ENCODE peak calls at places on chromosomes 13 and 19, in five cellular contexts. I is transverse colon; X is thyroid gland; G is stimulated activated CD4-positive, alpha-beta T cell treated with anti-CD3 and anti-CD28 coated beads, Interleukin-1b, Interleukin-23, amount 100 ng/mL, for 4 hours; K is stimulated activated CD8-positive, alpha-beta memory T cell treated with anti-CD3 and anti-CD28 coated beads, Interleukin-4, amount 100 ng/mL, for 48 hours. L is an unnamed sample.

GRCh38 chr19:5037936-5038335 is 69.0 kb downstream of the KDM4B start:
- DNase-seq in I (no peak), X (no peak), G (no peak), K (no peak), L (no peak)

GRCh38 chr19:43984687-43985000 is 656 bp downstream of the ZNF155 start:
- DNase-seq in I (peak), X (peak), G (no peak), K (no peak), L (peak)

GRCh38 chr13:93861818-93862217 is 617.7 kb downstream of the DCT start:
- DNase-seq in I (no peak), X (no peak), G (no peak), K (no peak), L (no peak)

GRCh38 chr13:74135306-74136088 is 1.3 kb upstream of the KLF12 start:
- DNase-seq in I (peak), X (peak), G (peak), K (peak), L (peak)

GRCh38 chr19:54013866-54014265 is 22.4 kb downstream of the CACNG6 start:
- DNase-seq in I (no peak), X (no peak), G (no peak), K (no peak), L (no peak)

GRCh38 chr19:29004796-29005195 is 208.2 kb downstream of the UQCRFS1 start:
- DNase-seq in I (no peak), X (no peak), G (no peak), K (no peak), L (no peak)

GRCh38 chr19:4559569-4559968 is at the start of gene SEMA6B:
- DNase-seq in I (no peak), X (peak), G (no peak), K (no peak), L (no peak)

GRCh38 chr19:3061214-3062161 is 807 bp downstream of the TLE5 start:
- DNase-seq in I (peak), X (peak), G (peak), K (peak), L (peak)

GRCh38 chr19:38059897-38060296 is 152.9 kb downstream of the SIPA1L3 start:
- DNase-seq in I (no peak), X (peak), G (peak), K (peak), L (peak)

GRCh38 chr13:50128406-50129048 is 113.3 kb downstream of the KCNRG start:
- DNase-seq in I (no peak), X (no peak), G (no peak), K (peak), L (peak)

GRCh38 chr13:57739089-57739488 is 107.5 kb downstream of the PCDH17 start:
- DNase-seq in I (no peak), X (no peak), G (no peak), K (no peak), L (no peak)

GRCh38 chr13:48679941-48680630 is 26.4 kb downstream of the CYSLTR2 start:
- DNase-seq in I (no peak), X (no peak), G (no peak), K (no peak), L (no peak)

GRCh38 chr13:69882451-69882850 is 225.2 kb upstream of the ATXN8OS start:
- DNase-seq in I (no peak), X (no peak), G (no peak), K (no peak), L (no peak)

GRCh38 chr19:9306443-9306842 is 3.2 kb downstream of the ZNF699 start:
- DNase-seq in I (no peak), X (no peak), G (no peak), K (no peak), L (no peak)

GRCh38 chr19:4149518-4150288 is 3.7 kb upstream of the CREB3L3 start:
- DNase-seq in I (peak), X (peak), G (no peak), K (no peak), L (no peak)

GRCh38 chr19:38046254-38047047 is 139.4 kb downstream of the SIPA1L3 start:
- DNase-seq in I (peak), X (no peak), G (peak), K (no peak), L (no peak)

GRCh38 chr19:49788857-49789256 is 22.1 kb downstream of the AP2A1 start:
- DNase-seq in I (no peak), X (no peak), G (no peak), K (no peak), L (no peak)

GRCh38 chr19:18290250-18291018 is 9.0 kb upstream of the JUND start:
- DNase-seq in I (peak), X (no peak), G (peak), K (peak), L (peak)

GRCh38 chr13:63048648-63049047 is 1633.0 kb upstream of the PCDH20 start:
- DNase-seq in I (no peak), X (no peak), G (no peak), K (no peak), L (no peak)

GRCh38 chr19:5057860-5058259 is 88.9 kb downstream of the KDM4B start:
- DNase-seq in I (no peak), X (no peak), G (no peak), K (no peak), L (peak)